ENCODE peak calls at places on chromosomes 7 and 10, in ten cellular contexts. S is heart right ventricle, U is psoas muscle, K is stomach, C is kidney, X is upper lobe of left lung, M is OCI-LY7, H is hepatocyte, B is foreskin keratinocyte, O is uterus. I is an unnamed sample.

GRCh38 chr7:132251327-132251659 is 325.0 kb downstream of the PLXNA4 start:
- DNase-seq in O (peak), M (no peak), K (peak), U (peak), C (peak), S (peak), H (peak), X (peak), B (no peak), I (no peak)

GRCh38 chr10:113558336-113558735 is 5.5 kb downstream of the HABP2 start:
- DNase-seq in H (no peak), B (no peak), K (no peak), U (no peak), M (no peak), X (no peak), O (no peak), C (no peak), S (no peak), I (no peak)

GRCh38 chr7:6508539-6508938 is 42.7 kb downstream of the GRID2IP start:
- DNase-seq in M (no peak), S (no peak), O (no peak), B (no peak), X (no peak), K (no peak), H (no peak), U (no peak), C (no peak), I (no peak)

GRCh38 chr7:134820295-134820694 is 40.9 kb downstream of the CALD1 start:
- DNase-seq in C (no peak), X (no peak), K (no peak), M (no peak), S (no peak), H (no peak), B (no peak), O (no peak), U (no peak), I (no peak)

GRCh38 chr7:78828317-78828716 is 625.1 kb downstream of the MAGI2 start:
- DNase-seq in S (no peak), C (no peak), B (no peak), X (no peak), O (no peak), U (no peak), M (no peak), K (no peak), H (no peak), I (no peak)

GRCh38 chr7:155007947-155008346 is 5.0 kb upstream of the PAXIP1 start:
- DNase-seq in U (no peak), H (no peak), M (peak), B (no peak), S (no peak), O (no peak), C (no peak), K (no peak), X (no peak), I (no peak)

GRCh38 chr7:128442346-128442745 is 13.3 kb upstream of the HILPDA start:
- DNase-seq in K (no peak), M (no peak), U (no peak), B (no peak), O (no peak), S (no peak), C (no peak), H (no peak), X (no peak), I (no peak)

GRCh38 chr7:40965745-40966144 is 737.1 kb downstream of the INHBA start:
- DNase-seq in S (no peak), X (no peak), C (no peak), M (no peak), U (no peak), K (no peak), B (no peak), O (no peak), H (no peak), I (no peak)

GRCh38 chr10:47423476-47423875 is 39.4 kb upstream of the ZNF488 start:
- DNase-seq in X (no peak), C (peak), M (no peak), S (no peak), U (no peak), B (no peak), H (no peak), O (no peak), K (no peak), I (no peak)

GRCh38 chr7:26265061-26265460 is 26.6 kb upstream of the SNX10 start:
- DNase-seq in O (no peak), S (no peak), B (no peak), C (no peak), U (no peak), H (no peak), M (no peak), K (no peak), X (no peak), I (no peak)

GRCh38 chr10:125283191-125283590 is 122.8 kb upstream of the CTBP2 start:
- DNase-seq in K (no peak), C (no peak), H (peak), S (no peak), U (no peak), X (no peak), M (no peak), B (no peak), O (no peak), I (no peak)

GRCh38 chr7:101179117-101179779 is 845 bp downstream of the NAT16 start:
- DNase-seq in M (no peak), H (no peak), B (no peak), U (no peak), X (no peak), C (no peak), K (no peak), O (no peak), S (no peak), I (no peak)

GRCh38 chr7:69609901-69610674 is 11.8 kb downstream of the AUTS2 start:
- DNase-seq in M (no peak), U (no peak), C (no peak), S (no peak), H (no peak), X (no peak), K (no peak), O (no peak), B (no peak), I (no peak)

GRCh38 chr7:90597879-90598278 is 1.8 kb downstream of the CDK14 start:
- DNase-seq in O (no peak), K (no peak), H (no peak), C (no peak), B (no peak), S (no peak), M (no peak), U (no peak), X (no peak), I (no peak)

GRCh38 chr7:100574362-100575205 is 884 bp upstream of the SAP25 start:
- DNase-seq in S (no peak), M (no peak), K (no peak), H (no peak), X (no peak), C (no peak), O (peak), B (no peak), U (no peak), I (no peak)

GRCh38 chr7:119664601-119665000 is 608.4 kb upstream of the KCND2 start:
- DNase-seq in H (no peak), O (no peak), S (no peak), C (no peak), M (no peak), K (no peak), U (no peak), B (peak), X (no peak), I (no peak)

GRCh38 chr10:34145751-34146150 is 669.3 kb downstream of the PARD3 start:
- DNase-seq in K (no peak), S (no peak), C (no peak), B (no peak), O (no peak), M (no peak), X (no peak), H (no peak), U (no peak), I (no peak)

GRCh38 chr10:71344154-71344915 is 25.3 kb downstream of the SLC29A3 start:
- DNase-seq in M (no peak), H (no peak), X (no peak), U (no peak), B (no peak), K (no peak), C (no peak), O (no peak), S (no peak), I (no peak)

GRCh38 chr10:77949167-77949566 is 22.6 kb upstream of the DLG5 start:
- DNase-seq in U (peak), O (peak), X (no peak), C (peak), K (no peak), H (peak), B (peak), S (no peak), M (no peak), I (no peak)

GRCh38 chr10:36038316-36038715 is 396.2 kb upstream of the FZD8 start:
- DNase-seq in U (no peak), B (no peak), X (no peak), O (no peak), S (no peak), K (no peak), H (no peak), M (no peak), C (no peak), I (no peak)

GRCh38 chr7:117665393-117665792 is 185.6 kb downstream of the CFTR start:
- DNase-seq in B (no peak), K (no peak), M (no peak), S (no peak), O (no peak), C (no peak), U (no peak), X (no peak), H (no peak), I (no peak)

GRCh38 chr7:39480901-39481300 is 85.3 kb upstream of the YAE1 start:
- DNase-seq in B (no peak), X (no peak), O (no peak), S (no peak), M (no peak), K (no peak), U (no peak), C (no peak), H (no peak), I (no peak)

GRCh38 chr7:38318803-38319416 is 45.5 kb upstream of the TARP start:
- DNase-seq in C (no peak), O (peak), B (peak), X (no peak), H (peak), S (peak), M (peak), K (no peak), U (no peak), I (no peak)

GRCh38 chr10:96764345-96764744 is 44.0 kb upstream of the PIK3AP1 start:
- DNase-seq in K (no peak), X (no peak), O (no peak), M (peak), U (no peak), C (no peak), S (no peak), B (no peak), H (no peak), I (no peak)

GRCh38 chr7:17745588-17745987 is 194.7 kb downstream of the SNX13 start:
- DNase-seq in C (no peak), U (no peak), K (no peak), X (no peak), H (no peak), B (no peak), O (no peak), S (no peak), M (no peak), I (no peak)

GRCh38 chr10:84214612-84215235 is 10.6 kb downstream of the LRIT2 start:
- DNase-seq in H (no peak), K (no peak), M (peak), C (no peak), S (no peak), B (no peak), X (no peak), U (no peak), O (no peak), I (peak)
- TF ChIP-seq CTCF in H (peak), K (no peak), M (peak), C (peak), S (peak), B (peak), X (no peak), U (no peak), O (no peak), I (peak)

DNA sequence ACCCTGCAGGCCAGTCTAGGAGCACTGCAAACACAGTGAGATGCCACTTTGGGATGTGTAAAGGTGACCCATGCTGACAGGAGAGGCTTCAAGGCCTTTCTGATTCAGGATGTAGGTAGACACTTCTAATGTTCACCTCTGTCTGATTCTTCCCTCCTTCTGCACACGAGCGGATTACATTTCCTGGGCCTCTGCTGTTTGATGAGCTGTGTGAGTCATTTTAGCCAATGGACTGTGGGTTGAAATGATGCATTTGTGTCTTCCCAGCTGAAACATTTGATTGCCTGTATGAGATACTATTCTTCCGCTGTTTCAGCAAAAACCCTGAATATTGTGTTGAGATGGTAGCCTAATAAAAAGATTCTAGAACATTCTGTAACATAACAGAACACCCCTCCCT is 135.6 kb downstream of the EMX2 start:
- DNase-seq in M (no peak), S (no peak), H (no peak), U (no peak), C (no peak), B (no peak), K (no peak), O (no peak), X (no peak), I (no peak)
- H3K27ac ChIP-seq in M (no peak), S (no peak), H (no peak), U (no peak), C (no peak), B (no peak), K (no peak), O (no peak), X (no peak), I (no peak)

GRCh38 chr7:665751-666453 is 60.6 kb upstream of the DNAAF5 start:
- DNase-seq in C (no peak), U (peak), M (no peak), S (peak), H (no peak), K (no peak), O (peak), B (no peak), X (no peak), I (no peak)
- TF ChIP-seq CTCF in C (no peak), U (no peak), M (no peak), S (peak), H (no peak), K (no peak), O (peak), B (peak), X (no peak), I (no peak)

GRCh38 chr10:13939391-13939790 is 352.6 kb downstream of the PRPF18 start:
- DNase-seq in S (no peak), C (no peak), B (no peak), H (no peak), K (no peak), O (no peak), M (no peak), U (no peak), X (no peak), I (no peak)

GRCh38 chr10:13943735-13944398 is 357.1 kb downstream of the PRPF18 start:
- DNase-seq in M (no peak), S (no peak), O (no peak), X (no peak), H (no peak), K (no peak), U (no peak), C (no peak), B (no peak), I (no peak)

GRCh38 chr10:13936826-13937225 is 350.1 kb downstream of the PRPF18 start:
- DNase-seq in S (no peak), X (no peak), C (no peak), H (no peak), U (no peak), B (no peak), M (no peak), O (no peak), K (no peak), I (no peak)

GRCh38 chr10:13942030-13942429 is 355.3 kb downstream of the PRPF18 start:
- DNase-seq in C (no peak), B (no peak), O (no peak), U (no peak), H (no peak), X (no peak), M (no peak), K (no peak), S (no peak), I (no peak)

GRCh38 chr10:13938940-13939339 is 352.2 kb downstream of the PRPF18 start:
- DNase-seq in M (no peak), U (no peak), H (no peak), O (no peak), C (no peak), B (no peak), K (no peak), S (no peak), X (no peak), I (no peak)
- H3K27ac ChIP-seq in M (no peak), U (no peak), H (no peak), O (no peak), C (no peak), B (no peak), K (no peak), S (no peak), X (no peak), I (no peak)

DNA sequence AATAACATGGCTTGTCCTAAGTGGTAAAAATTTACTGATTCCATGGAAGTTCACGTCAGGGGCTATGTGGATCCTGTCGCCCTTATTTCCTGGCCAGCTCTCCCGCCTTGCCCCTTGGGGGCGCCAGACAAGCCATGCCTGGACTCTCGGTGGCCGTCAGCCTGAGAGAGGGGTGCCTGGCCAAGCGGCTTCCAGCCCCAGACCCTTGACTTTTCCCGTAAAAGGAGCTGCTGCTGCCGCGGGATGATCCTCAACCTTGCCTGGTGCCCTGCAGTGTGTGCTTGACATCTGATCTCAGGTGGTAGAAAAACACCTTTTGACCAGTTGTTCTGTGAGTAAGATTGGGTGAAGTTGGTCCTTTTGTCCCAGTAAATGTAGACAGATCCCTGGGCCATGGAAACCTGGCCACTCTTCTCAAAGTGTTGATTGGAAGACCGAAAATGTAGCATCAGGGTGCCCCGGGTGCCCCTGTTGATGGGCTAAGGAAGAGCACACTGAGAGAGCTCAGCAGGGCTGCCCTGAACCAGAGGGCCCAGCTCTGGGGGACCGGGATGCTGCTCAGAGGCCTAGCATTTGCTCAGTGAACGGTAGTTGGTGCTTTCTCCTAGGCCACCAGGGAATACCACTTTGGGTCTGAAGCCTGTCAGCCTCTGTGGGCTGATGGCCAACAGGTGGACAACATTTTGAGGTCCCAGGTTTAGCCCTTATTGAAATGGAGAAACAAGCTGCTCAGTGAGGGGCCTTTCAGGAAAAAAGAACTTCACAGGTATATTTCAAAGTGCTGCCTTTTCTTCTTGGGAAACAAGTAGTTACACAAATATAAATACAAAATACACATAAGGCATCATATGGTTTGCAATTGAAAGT is 162.5 kb downstream of the LRMDA start:
- DNase-seq in C (no peak), M (no peak), S (no peak), B (no peak), H (no peak), U (no peak), K (no peak), X (no peak), O (no peak), I (no peak)
- TF ChIP-seq CTCF in C (no peak), M (peak), S (no peak), B (peak), H (peak), U (no peak), K (no peak), X (no peak), O (no peak), I (no peak)

GRCh38 chr7:129859188-129859587 is 93.6 kb downstream of the UBE2H start:
- DNase-seq in X (peak), M (no peak), O (no peak), K (no peak), U (no peak), B (no peak), C (no peak), H (no peak), S (no peak), I (no peak)

GRCh38 chr7:129855935-129856717 is 96.6 kb downstream of the UBE2H start:
- DNase-seq in X (no peak), B (no peak), H (no peak), C (no peak), S (no peak), O (no peak), M (no peak), K (no peak), U (no peak), I (no peak)

GRCh38 chr7:129855234-129855673 is 97.5 kb downstream of the UBE2H start:
- DNase-seq in S (no peak), X (no peak), K (no peak), U (no peak), B (no peak), C (no peak), H (peak), M (no peak), O (peak), I (no peak)

GRCh38 chr7:129857313-129857712 is 95.4 kb downstream of the UBE2H start:
- DNase-seq in O (no peak), K (no peak), H (no peak), M (no peak), X (no peak), B (no peak), S (no peak), U (no peak), C (no peak), I (no peak)

DNA sequence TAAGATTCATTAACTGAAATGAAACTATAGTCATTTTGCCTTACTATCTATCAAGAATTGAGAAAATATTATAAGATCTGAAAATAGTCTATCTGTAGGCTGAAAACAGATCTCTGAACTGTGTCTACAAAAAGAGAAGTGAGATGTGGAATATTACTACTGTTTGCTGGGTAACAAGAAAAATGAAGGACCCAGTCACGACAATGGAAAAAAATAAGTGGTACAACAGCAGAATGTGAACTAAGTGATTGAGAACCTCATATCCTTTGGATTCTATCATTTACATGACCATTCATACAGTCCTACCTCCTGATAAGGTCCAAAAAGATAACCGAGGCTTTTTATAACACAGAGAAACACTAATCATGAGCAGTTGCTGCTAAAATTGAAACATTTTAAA is 94.3 kb downstream of the UBE2H start:
- DNase-seq in S (no peak), M (no peak), U (no peak), C (no peak), B (no peak), H (no peak), O (no peak), X (no peak), K (no peak), I (no peak)
- H3K27ac ChIP-seq in S (peak), M (no peak), U (no peak), C (no peak), B (no peak), H (no peak), O (peak), X (no peak), K (no peak), I (no peak)